ENCODE peak calls at places on chromosomes 5 and 9, in four cellular contexts. L is tibial artery, S is H9, M is GM23338. U is an unnamed sample. For H3K4me1, the result is how much of the 10 kb centered on the place peaks cover.

GRCh38 chr9:133063159-133063499 is 1.3 kb downstream of the CEL start:
- DNase-seq in L (no peak), S (no peak), M (no peak), U (no peak)

GRCh38 chr5:109335114-109335513 is 74.7 kb downstream of the PJA2 start:
- DNase-seq in L (no peak), S (no peak), M (no peak), U (no peak)

GRCh38 chr5:54533541-54534179 is 16.1 kb downstream of the SNX18 start:
- DNase-seq in L (no peak), S (no peak), M (peak), U (no peak)

GRCh38 chr5:112417931-112418358 is 1.1 kb downstream of the EPB41L4A start:
- DNase-seq in L (peak), S (no peak), M (peak), U (peak)

GRCh38 chr9:137798142-137798541 is 79.4 kb upstream of the CACNA1B start:
- DNase-seq in L (no peak), S (no peak), M (no peak), U (no peak)

GRCh38 chr5:33441241-33441844 is 578 bp downstream of the TARS1 start:
- DNase-seq in L (no peak), S (no peak), M (peak), U (no peak)

GRCh38 chr9:18245911-18246310 is 228.0 kb upstream of the ADAMTSL1 start:
- DNase-seq in L (no peak), S (no peak), M (no peak), U (no peak)

GRCh38 chr5:57032151-57032551 is 80.2 kb upstream of the MIER3 start:
- DNase-seq in L (no peak), S (no peak), M (no peak), U (peak)

GRCh38 chr5:21573915-21574314 is 1279.2 kb downstream of the CDH12 start:
- DNase-seq in L (no peak), S (no peak), M (no peak), U (no peak)

GRCh38 chr5:136374003-136374402 is 8.7 kb upstream of the TRPC7 start:
- DNase-seq in L (no peak), S (no peak), M (peak), U (peak)

GRCh38 chr5:58940446-58940845 is 357.6 kb downstream of the RAB3C start:
- DNase-seq in L (no peak), S (no peak), M (no peak), U (no peak)

GRCh38 chr9:133775951-133776905 is 38.1 kb upstream of the SARDH start:
- DNase-seq in L (no peak), S (no peak), M (no peak), U (no peak)

GRCh38 chr5:17167171-17167891 is 50.1 kb upstream of the BASP1 start:
- DNase-seq in L (no peak), S (no peak), M (no peak), U (no peak)

DNA sequence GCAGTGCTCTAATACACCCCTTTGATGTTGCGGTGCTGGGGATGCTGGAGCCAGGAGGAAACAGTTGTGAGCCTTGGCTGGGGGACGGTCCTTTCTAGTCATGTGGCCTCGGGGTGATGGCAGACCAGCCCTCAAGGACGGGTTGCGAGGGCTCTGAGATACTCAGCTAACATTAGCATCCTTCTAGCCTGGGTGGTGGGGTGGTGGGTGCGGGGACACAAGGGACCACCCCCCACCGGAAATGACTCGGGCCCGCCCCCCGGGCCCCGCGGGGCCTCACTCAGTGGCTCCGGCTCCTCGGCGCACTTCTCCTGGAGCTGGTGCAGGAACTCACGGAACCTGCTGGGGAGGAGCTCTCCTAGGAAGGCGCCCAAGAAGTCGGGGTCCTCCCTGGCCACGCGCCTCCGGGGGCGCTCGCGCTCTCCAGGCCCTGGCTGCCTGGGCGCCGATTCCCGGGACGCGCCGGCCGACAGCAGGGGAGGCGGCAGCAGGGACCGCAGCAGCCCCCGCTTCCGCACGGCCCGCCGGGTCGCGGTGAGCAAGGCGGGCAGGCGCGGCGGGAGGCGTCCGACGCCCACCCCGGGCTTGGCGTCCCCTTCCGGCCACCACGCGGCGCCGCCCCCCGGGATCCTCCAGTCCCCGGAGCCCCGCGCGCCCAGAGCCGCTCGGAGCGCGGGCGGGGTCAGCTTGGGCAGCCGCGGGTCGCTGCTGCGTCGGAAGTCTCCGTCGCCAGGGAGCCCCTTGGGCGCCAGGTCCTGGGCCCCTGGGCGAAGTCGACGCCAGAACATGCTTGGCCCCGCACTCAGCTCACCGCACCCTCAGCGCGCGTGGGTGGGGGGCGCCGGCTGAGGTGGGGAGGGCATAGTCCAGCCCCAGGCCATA is 873 bp downstream of the C9orf50 start:
- DNase-seq in L (no peak), S (peak), M (peak), U (no peak)
- TF ChIP-seq CTCF in L (no peak), S (peak), M (no peak), U (peak)

DNA sequence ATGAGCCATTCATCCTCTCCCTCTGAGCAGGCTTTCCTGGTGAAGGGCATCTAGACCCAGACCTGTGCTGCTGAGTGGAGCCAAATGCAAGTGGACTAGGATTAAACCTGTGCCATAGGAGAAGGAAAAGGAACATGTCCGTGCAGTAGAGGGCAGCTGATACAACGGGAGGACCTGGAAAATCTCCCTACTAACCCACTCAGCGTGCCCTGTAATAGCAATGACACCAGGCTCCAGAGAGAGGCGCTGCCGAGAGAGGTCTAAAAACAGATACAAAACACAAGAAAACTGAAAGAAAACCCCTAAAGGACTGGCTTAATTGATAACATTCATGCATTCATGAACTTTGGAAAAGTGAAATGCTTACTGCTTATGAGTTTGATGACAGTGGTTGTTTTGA is 60.8 kb downstream of the PFDN1 start:
- DNase-seq in L (no peak), S (peak), M (peak), U (no peak)
- H3K4me1 ChIP-seq in L (under half), S (under half), M (under half), U (under half)

GRCh38 chr5:128472919-128473318 is 65.1 kb downstream of the FBN2 start:
- DNase-seq in L (no peak), S (no peak), M (no peak), U (no peak)
- TF ChIP-seq CTCF in L (no peak), S (no peak), M (no peak), U (no peak)

GRCh38 chr9:131262327-131263032 is 13.8 kb downstream of the FAM78A start:
- DNase-seq in L (no peak), S (no peak), M (no peak), U (no peak)
- H3K4me1 ChIP-seq in L (under half), S (under half), M (under half), U (under half)

DNA sequence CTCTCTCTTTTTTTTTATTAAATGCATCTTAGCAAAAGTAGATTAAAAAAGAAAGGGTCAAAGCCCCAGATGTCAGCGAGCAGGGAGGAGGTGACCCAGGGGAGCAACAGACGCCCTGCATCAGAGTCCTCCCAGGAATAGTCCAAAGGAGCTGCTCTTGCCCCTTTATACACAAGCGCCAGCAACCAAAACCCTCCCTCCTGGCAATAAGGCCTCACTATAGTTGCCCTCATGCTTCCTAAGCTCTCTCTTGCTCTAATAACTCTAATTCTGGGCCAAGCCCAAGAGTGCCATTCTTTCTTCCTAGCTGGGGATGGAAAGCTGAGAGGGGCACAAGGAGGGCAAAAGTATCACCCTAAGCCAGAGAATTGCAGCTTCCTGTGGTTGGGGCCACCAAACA is 26.3 kb downstream of the PCDHGC5 start:
- DNase-seq in L (no peak), S (no peak), M (no peak), U (no peak)
- TF ChIP-seq CTCF in L (no peak), S (no peak), M (no peak), U (no peak)

GRCh38 chr5:5327126-5327525 is 95.4 kb upstream of the ICE1 start:
- DNase-seq in L (no peak), S (no peak), M (no peak), U (no peak)
- H3K4me1 ChIP-seq in L (under half), S (under half), M (under half), U (under half)

GRCh38 chr9:78130004-78130403 is 98.4 kb upstream of the GNAQ start:
- DNase-seq in L (peak), S (peak), M (peak), U (peak)
- TF ChIP-seq CTCF in L (no peak), S (peak), M (peak), U (peak)

GRCh38 chr9:136585531-136586120 is 39.8 kb upstream of the NOTCH1 start:
- DNase-seq in L (no peak), S (no peak), M (no peak), U (no peak)

GRCh38 chr9:136584401-136585328 is 38.8 kb upstream of the NOTCH1 start:
- DNase-seq in L (no peak), S (no peak), M (no peak), U (no peak)

GRCh38 chr9:136586391-136586790 is 40.5 kb upstream of the NOTCH1 start:
- DNase-seq in L (no peak), S (no peak), M (no peak), U (no peak)

GRCh38 chr9:136581614-136582447 is 36.0 kb upstream of the NOTCH1 start:
- DNase-seq in L (no peak), S (no peak), M (no peak), U (no peak)

DNA sequence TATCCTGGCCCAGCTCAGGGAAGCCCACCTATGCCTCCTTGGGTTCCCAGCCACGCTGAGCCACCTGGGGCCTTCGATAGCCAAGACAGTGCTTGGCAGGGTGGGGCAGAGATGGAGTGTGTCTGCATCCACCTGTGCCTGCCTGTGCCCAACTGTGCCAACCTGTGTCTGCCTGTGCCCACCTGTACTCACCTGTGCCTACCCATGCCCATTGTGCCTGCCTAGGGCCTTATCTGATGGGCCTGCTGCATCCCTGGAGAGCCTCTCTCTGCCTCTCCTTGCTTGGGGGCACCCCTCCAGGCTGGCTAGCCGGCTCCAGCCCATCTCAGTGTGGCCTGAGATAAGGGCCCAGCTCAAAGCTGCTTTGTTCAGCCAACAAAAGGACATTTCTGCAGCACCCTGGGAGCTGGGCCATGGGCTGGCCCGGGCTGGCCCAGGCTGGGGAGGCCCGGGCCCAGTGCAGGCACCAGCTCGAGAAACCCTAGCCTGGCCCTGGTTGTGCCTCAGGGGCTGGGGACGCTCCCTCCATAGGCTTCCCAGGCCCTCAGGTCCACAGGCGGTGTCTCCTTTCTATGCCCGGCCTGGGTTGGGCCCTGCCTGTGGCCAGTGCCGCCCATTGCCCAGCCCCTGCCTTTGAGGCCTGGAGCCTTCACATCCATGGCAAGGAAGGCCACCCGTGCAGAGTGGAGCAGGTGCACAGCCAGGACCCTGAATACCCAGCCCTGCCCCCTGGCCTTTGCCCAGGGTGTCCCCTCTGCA is 37.3 kb upstream of the NOTCH1 start:
- DNase-seq in L (no peak), S (no peak), M (no peak), U (no peak)
- H3K4me1 ChIP-seq in L (under half), S (under half), M (under half), U (under half)

U was measured in foreskin keratinocyte.